ENCODE peak calls at places on chromosomes 11 and 22, in four cellular contexts. J, M, B and K are unnamed samples.

GRCh38 chr11:80632156-80632555 is 1191.3 kb upstream of the TENM4 start:
- DNase-seq in J (no peak), M (no peak), B (no peak), K (no peak)

GRCh38 chr11:64341851-64342791 is 2.1 kb downstream of the CCDC88B start:
- DNase-seq in J (peak), M (peak), B (peak), K (peak)

GRCh38 chr11:5507586-5508305 is 2.0 kb downstream of the UBQLN3 start:
- DNase-seq in J (no peak), M (no peak), B (no peak), K (no peak)

GRCh38 chr11:617912-618682 is 2.3 kb upstream of the IRF7 start:
- DNase-seq in J (no peak), M (no peak), B (no peak), K (no peak)

GRCh38 chr11:86108146-86108545 is 39.3 kb upstream of the PICALM start:
- DNase-seq in J (no peak), M (no peak), B (no peak), K (no peak)

GRCh38 chr11:106012744-106013143 is 9.3 kb downstream of the MSANTD4 start:
- DNase-seq in J (no peak), M (no peak), B (no peak), K (no peak)

GRCh38 chr11:134486704-134487103 is 74.7 kb upstream of the B3GAT1 start:
- DNase-seq in J (no peak), M (no peak), B (no peak), K (no peak)

GRCh38 chr22:45235851-45236342 is 4.8 kb downstream of the KIAA0930 start:
- DNase-seq in J (no peak), M (no peak), B (no peak), K (peak)

GRCh38 chr11:103525069-103525468 is 415.8 kb downstream of the DYNC2H1 start:
- DNase-seq in J (no peak), M (no peak), B (no peak), K (no peak)

GRCh38 chr11:77127969-77128691 is at the start of gene MYO7A:
- DNase-seq in J (peak), M (no peak), B (no peak), K (no peak)

GRCh38 chr11:3203221-3204043 is 15.2 kb downstream of the MRGPRG start:
- DNase-seq in J (no peak), M (no peak), B (no peak), K (no peak)

GRCh38 chr11:24624432-24624831 is 127.6 kb downstream of the LUZP2 start:
- DNase-seq in J (no peak), M (no peak), B (no peak), K (no peak)

GRCh38 chr11:129237880-129238638 is 45.9 kb upstream of the ARHGAP32 start:
- DNase-seq in J (no peak), M (no peak), B (no peak), K (no peak)

GRCh38 chr22:40560551-40560950 is 76.0 kb downstream of the MRTFA start:
- DNase-seq in J (no peak), M (no peak), B (no peak), K (no peak)

GRCh38 chr11:133833899-133834296 is 11.4 kb downstream of the SPATA19 start:
- DNase-seq in J (no peak), M (no peak), B (no peak), K (no peak)

GRCh38 chr22:23750744-23751440 is at the start of gene ZNF70:
- DNase-seq in J (peak), M (peak), B (peak), K (peak)

GRCh38 chr22:25488244-25489020 is 76.0 kb upstream of the GRK3 start:
- DNase-seq in J (peak), M (no peak), B (peak), K (no peak)

DNA sequence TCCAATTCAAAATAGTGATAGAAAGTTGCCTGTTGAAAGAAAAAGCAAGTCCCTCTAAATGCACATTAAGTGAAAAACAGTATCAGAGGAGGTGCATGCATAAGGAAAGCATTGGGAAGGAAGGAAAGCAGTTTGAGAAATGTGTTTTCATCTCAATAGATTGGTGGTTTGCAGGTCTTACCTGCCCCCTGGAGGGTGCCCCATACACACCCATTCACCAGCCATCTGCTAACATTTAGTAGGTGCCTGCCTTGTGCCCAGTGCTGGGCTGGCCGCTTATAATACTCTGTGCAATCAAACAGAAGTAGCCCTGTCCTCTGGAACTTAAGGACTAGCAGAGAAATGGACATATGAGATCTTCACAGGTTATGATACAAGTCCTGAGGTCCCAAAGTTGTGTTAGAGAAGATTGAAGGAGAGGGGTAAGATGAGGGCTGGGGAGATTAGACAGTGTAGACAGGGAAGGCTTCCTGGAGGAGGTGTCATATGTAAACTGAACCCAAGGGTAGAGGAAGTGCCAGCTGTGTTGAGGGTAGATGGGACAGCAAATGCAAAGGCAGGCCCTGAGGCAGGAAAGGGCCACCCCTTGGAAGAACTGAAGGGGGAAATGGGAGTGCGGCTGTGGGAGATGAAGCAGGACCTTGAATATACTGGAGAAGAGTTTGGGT is 184.2 kb downstream of the MN1 start:
- DNase-seq in J (no peak), M (no peak), B (no peak), K (no peak)
- TF ChIP-seq CTCF in J (no peak), M (no peak), B (no peak), K (no peak)

GRCh38 chr22:38843201-38843715 is 570 bp downstream of the NPTXR start:
- DNase-seq in J (peak), M (peak), B (no peak), K (peak)
- TF ChIP-seq CTCF in J (peak), M (peak), B (peak), K (peak)

GRCh38 chr11:121323208-121323607 is 30.6 kb downstream of the SC5D start:
- DNase-seq in J (no peak), M (no peak), B (no peak), K (no peak)
- TF ChIP-seq CTCF in J (no peak), M (no peak), B (no peak), K (no peak)

DNA sequence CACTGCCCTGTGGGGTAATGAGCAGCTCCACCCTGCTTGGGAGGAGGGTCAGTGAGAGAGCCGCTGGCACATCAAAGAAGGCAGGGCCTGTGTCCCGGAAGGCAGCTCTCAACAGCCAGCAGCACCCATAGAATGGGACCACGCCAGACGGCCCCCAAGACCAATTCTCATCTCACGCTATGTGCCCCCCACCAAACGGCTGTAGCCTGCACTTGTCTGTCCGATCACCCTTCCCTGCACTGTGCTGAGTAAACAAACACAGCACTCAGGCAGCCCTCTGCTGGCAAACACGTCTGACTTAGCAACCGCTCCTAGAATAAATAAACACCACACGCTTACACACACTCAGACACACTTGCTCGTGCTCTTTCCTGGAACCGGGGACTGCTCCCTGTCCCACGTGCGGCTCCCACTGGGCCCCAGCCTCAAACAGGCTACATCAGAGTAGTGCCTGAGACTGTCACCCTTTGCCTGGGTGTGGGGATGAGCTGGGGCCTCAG is 53.2 kb upstream of the CDON start:
- DNase-seq in J (peak), M (no peak), B (peak), K (no peak)
- TF ChIP-seq CTCF in J (peak), M (no peak), B (peak), K (no peak)

GRCh38 chr11:2012440-2012839 is 14.8 kb upstream of the H19 start:
- DNase-seq in J (no peak), M (no peak), B (no peak), K (no peak)
- TF ChIP-seq CTCF in J (no peak), M (no peak), B (no peak), K (no peak)

GRCh38 chr11:48114740-48115139 is 101.9 kb upstream of the OR4B1 start:
- DNase-seq in J (no peak), M (no peak), B (no peak), K (no peak)

GRCh38 chr11:48116437-48116836 is 100.2 kb upstream of the OR4B1 start:
- DNase-seq in J (no peak), M (no peak), B (no peak), K (no peak)

GRCh38 chr11:48122246-48122645 is 94.4 kb upstream of the OR4B1 start:
- DNase-seq in J (no peak), M (no peak), B (no peak), K (no peak)

GRCh38 chr11:48111941-48112340 is 104.7 kb upstream of the OR4B1 start:
- DNase-seq in J (no peak), M (no peak), B (no peak), K (no peak)

DNA sequence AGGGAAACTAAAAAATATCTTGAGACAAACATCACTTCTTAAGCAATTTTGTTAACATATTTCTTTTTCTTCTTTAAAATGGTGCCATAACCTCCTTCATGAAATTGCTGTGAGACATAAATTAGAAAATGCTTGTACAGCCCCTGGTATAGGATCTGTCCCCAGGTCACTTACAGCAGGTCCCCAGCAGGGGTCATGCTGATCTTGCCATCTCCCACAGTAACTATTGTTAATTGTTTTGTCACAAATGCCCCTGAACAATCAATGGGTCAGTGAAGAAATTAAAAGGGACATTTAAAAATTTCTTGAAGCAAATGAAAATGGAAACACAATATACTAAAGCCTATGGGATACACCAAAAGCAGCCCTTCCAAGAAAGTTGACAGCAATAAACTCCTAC is 99.8 kb upstream of the OR4B1 start:
- DNase-seq in J (no peak), M (no peak), B (no peak), K (no peak)
- TF ChIP-seq CTCF in J (peak), M (no peak), B (no peak), K (peak)

DNA sequence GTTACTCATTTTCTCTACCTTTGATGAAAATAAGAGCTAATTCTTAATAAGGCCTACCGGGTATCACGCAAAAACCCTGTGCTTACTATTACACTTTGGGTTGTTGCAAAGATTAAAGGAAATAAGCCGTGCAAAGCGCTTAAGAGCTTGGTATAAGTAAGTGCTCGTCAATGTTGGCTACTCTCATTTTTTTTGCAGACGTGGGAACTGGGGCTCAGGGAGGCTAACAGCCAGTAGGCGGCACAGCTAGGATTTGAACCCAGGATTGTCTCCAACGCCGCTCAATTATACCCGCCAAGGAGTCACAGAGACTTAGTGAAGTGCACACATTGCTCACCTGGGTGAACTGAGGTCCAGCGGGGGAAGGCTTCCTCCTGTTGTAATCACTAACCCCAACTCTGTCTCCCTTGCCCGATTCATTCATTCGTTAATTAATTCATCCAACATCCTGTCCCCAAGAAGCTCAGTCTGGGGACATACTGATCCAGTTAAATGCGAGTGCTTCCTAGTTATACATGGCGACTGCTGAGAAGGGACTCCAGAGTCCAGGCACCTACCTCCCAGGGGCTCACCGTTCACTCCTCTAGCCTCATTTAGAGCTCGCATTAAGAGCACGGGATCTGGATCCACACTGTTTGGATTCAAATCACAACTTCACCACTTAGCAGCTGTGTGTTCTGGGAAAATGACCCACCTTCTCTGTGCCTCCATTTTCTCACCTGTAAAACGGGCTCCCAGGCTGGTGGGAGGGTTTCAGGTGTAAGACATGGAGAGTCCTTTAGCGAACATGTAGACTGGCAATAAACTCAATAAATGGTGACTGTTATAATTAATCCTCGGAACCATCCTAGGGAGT is 869 bp upstream of the MTFP1 start:
- DNase-seq in J (no peak), M (no peak), B (no peak), K (no peak)
- TF ChIP-seq CTCF in J (no peak), M (no peak), B (no peak), K (no peak)

GRCh38 chr11:68024508-68024907 is 6.0 kb upstream of the NDUFS8 start:
- DNase-seq in J (no peak), M (no peak), B (no peak), K (no peak)

GRCh38 chr11:68026391-68027105 is 3.9 kb upstream of the NDUFS8 start:
- DNase-seq in J (no peak), M (no peak), B (no peak), K (no peak)

GRCh38 chr11:68027667-68028066 is 2.8 kb upstream of the NDUFS8 start:
- DNase-seq in J (no peak), M (no peak), B (no peak), K (no peak)

GRCh38 chr11:68022531-68022930 is 8.0 kb upstream of the NDUFS8 start:
- DNase-seq in J (no peak), M (no peak), B (no peak), K (no peak)

GRCh38 chr11:68025047-68025446 is 5.4 kb upstream of the NDUFS8 start:
- DNase-seq in J (no peak), M (no peak), B (no peak), K (no peak)
- TF ChIP-seq CTCF in J (no peak), M (peak), B (no peak), K (peak)